ENCODE peak calls at places on chromosomes 5 and 9, in eight cellular contexts. L is tibial nerve, G is transverse colon, N is upper lobe of left lung, Q is ovary, K is SK-N-SH, M is K562, T is stomach. U is an unnamed sample.
A peak's percentile ranks its signal among the peaks of the same experiment; 100 is the strongest.

GRCh38 chr9:38026840-38027527 is 42.0 kb downstream of the SHB start:
- DNase-seq in L (no peak), G (peak; percentile 46), N (no peak), Q (no peak), K (no peak), M (no peak), T (no peak), U (no peak)

GRCh38 chr5:36482812-36483211 is 123.6 kb upstream of the SLC1A3 start:
- DNase-seq in L (no peak), G (no peak), N (no peak), Q (no peak), K (no peak), M (no peak), T (no peak), U (no peak)

GRCh38 chr9:88425538-88425950 is 37.3 kb downstream of the SPIN1 start:
- DNase-seq in L (no peak), G (no peak), N (no peak), Q (no peak), K (no peak), M (no peak), T (no peak), U (no peak)

GRCh38 chr5:37565067-37565670 is 186.1 kb downstream of the WDR70 start:
- DNase-seq in L (no peak), G (no peak), N (no peak), Q (no peak), K (no peak), M (no peak), T (no peak), U (no peak)

GRCh38 chr5:64165160-64165499 is 513 bp upstream of the RNF180 start:
- DNase-seq in L (no peak), G (no peak), N (no peak), Q (no peak), K (no peak), M (no peak), T (no peak), U (no peak)

GRCh38 chr5:80408976-80409926 is 1.4 kb downstream of the ZFYVE16 start:
- DNase-seq in L (no peak), G (no peak), N (no peak), Q (no peak), K (peak; percentile 26), M (peak; percentile 14), T (no peak), U (no peak)

GRCh38 chr9:135736979-135737839 is 35.2 kb downstream of the KCNT1 start:
- DNase-seq in L (no peak), G (no peak), N (peak; percentile 69), Q (no peak), K (no peak), M (no peak), T (no peak), U (no peak)

GRCh38 chr9:126415741-126416370 is 89.2 kb downstream of the MVB12B start:
- DNase-seq in L (no peak), G (no peak), N (no peak), Q (no peak), K (no peak), M (no peak), T (no peak), U (no peak)

GRCh38 chr5:97563258-97563657 is 380.2 kb upstream of the RIOK2 start:
- DNase-seq in L (no peak), G (no peak), N (no peak), Q (no peak), K (no peak), M (no peak), T (no peak), U (no peak)

GRCh38 chr9:100689635-100690034 is 111.8 kb downstream of the CAVIN4 start:
- DNase-seq in L (no peak), G (no peak), N (no peak), Q (no peak), K (no peak), M (no peak), T (no peak), U (no peak)

GRCh38 chr9:123129411-123129810 is 95.9 kb downstream of the GPR21 start:
- DNase-seq in L (no peak), G (no peak), N (no peak), Q (no peak), K (no peak), M (no peak), T (no peak), U (no peak)

GRCh38 chr5:134383980-134384697 is 12.8 kb downstream of the UBE2B start:
- DNase-seq in L (no peak), G (no peak), N (no peak), Q (no peak), K (no peak), M (no peak), T (no peak), U (no peak)

GRCh38 chr9:79555474-79555873 is 16.3 kb upstream of the TLE4 start:
- DNase-seq in L (no peak), G (no peak), N (no peak), Q (no peak), K (no peak), M (no peak), T (no peak), U (no peak)

GRCh38 chr5:116361171-116361967 is 213.3 kb downstream of the SEMA6A start:
- DNase-seq in L (no peak), G (peak; percentile 69), N (peak; percentile 87), Q (peak; percentile 65), K (peak; percentile 37), M (no peak), T (peak; percentile 55), U (peak; percentile 89)

GRCh38 chr5:96942078-96942477 is 6.2 kb downstream of the LNPEP start:
- DNase-seq in L (no peak), G (no peak), N (no peak), Q (no peak), K (no peak), M (no peak), T (no peak), U (no peak)

GRCh38 chr5:11319851-11320580 is 559.0 kb upstream of the DAP start:
- DNase-seq in L (no peak), G (no peak), N (no peak), Q (no peak), K (no peak), M (no peak), T (no peak), U (no peak)

GRCh38 chr9:116145036-116145435 is 8.6 kb upstream of the PAPPA start:
- DNase-seq in L (no peak), G (no peak), N (no peak), Q (no peak), K (no peak), M (no peak), T (no peak), U (no peak)

GRCh38 chr9:131276107-131276888 is at the start of gene FAM78A:
- DNase-seq in L (no peak), G (peak; percentile 57), N (peak; percentile 95), Q (peak; percentile 61), K (peak; percentile 77), M (peak; percentile 91), T (peak; percentile 57), U (no peak)

GRCh38 chr5:77957516-77957915 is 181.4 kb upstream of the TBCA start:
- DNase-seq in L (no peak), G (no peak), N (peak; percentile 73), Q (no peak), K (no peak), M (no peak), T (no peak), U (no peak)

GRCh38 chr5:142310803-142311202 is 14.0 kb downstream of the SPRY4 start:
- DNase-seq in L (no peak), G (no peak), N (no peak), Q (no peak), K (no peak), M (no peak), T (no peak), U (no peak)

GRCh38 chr5:137453476-137454080 is 45.5 kb downstream of the SPOCK1 start:
- DNase-seq in L (no peak), G (no peak), N (no peak), Q (no peak), K (no peak), M (no peak), T (no peak), U (peak; percentile 26)

DNA sequence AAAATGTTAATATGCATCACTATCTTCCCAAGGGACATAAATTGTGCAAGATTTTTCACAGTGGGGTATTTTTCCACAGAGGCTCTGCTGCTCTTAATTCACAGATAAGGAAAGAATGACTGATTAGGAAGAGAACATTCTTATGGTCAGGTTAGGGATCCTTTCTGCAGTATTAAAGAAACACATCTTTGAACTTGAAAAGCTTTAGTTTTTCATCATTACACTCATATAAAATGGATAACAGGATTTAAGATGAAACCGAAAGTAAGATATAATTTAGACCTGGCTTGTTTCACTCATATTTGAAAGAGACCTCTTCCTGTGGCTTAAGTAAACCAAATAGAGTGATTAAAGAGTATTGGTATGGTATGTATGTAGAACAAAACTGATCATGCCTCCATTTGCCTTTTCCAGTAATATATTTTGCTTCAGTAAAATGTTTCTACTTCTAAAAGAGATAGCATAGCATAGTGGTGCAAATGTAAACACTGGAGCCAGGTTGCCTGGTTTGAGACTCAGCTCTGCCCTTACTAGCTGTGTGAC is 160.0 kb downstream of the PRR16 start:
- DNase-seq in L (no peak), G (no peak), N (no peak), Q (no peak), K (no peak), M (no peak), T (no peak), U (no peak)
- H3K4me3 ChIP-seq in L (no peak overlapping the region), G (no peak overlapping the region), N (no peak overlapping the region), Q (no peak overlapping the region), K (no peak overlapping the region), M (no peak overlapping the region), T (no peak overlapping the region), U (no peak overlapping the region)

DNA sequence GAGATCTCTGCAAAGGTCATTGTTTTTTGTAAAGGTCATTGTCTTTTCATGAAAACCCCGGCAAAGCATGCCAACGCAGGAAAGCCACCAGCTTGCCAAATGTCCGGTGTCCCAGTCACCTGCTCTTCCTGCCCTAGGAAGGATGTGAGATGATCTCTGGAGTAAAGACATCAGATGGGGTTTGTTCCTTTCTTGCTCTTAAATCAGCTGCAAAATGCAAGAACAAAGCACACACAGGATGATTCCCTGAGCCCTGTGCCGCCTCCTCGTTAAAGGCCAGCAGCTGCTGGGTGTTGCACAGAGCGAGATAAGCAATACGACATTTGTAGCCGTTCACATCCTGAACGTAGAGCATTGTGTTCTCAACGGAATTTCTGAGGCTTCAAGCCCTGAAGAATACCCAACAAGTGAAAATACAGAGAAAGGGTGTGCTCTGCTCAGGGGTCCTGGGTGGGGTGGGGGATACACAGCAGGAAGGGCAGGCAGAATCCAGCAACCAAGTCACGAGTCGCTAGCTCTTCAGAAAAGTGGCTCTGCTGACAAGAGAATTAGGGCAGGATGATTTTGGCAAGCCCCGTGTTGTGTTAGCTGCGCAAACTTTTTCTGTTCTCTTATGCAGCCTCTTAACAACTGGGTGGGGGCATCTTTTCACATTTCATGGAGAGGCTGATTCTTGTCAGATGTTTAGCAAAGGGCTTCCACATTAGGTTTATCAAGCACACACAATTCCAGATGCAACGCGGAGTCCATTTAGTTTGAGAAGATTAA is 229.2 kb upstream of the MAP3K1 start:
- DNase-seq in L (peak; percentile 38), G (no peak), N (no peak), Q (peak; percentile 65), K (no peak), M (no peak), T (no peak), U (no peak)
- TF ChIP-seq EP300 in L (no peak), G (no peak), N (no peak), Q (no peak), K (no peak), M (no peak), T (no peak), U (peak; percentile 13)

GRCh38 chr5:154386952-154387629 is 58.7 kb upstream of the SAP30L start:
- DNase-seq in L (no peak), G (no peak), N (no peak), Q (no peak), K (no peak), M (no peak), T (no peak), U (no peak)
- H3K36me3 ChIP-seq in L (peaks cover 2% of the 10 kb centered on the region), G (no peaks in the 10 kb centered on the region), N (peaks cover 13% of the 10 kb centered on the region), Q (no peaks in the 10 kb centered on the region), K (peaks cover 60% of the 10 kb centered on the region), M (peaks cover 14% of the 10 kb centered on the region), T (peaks cover 5% of the 10 kb centered on the region), U (peaks cover 53% of the 10 kb centered on the region)

GRCh38 chr9:133959966-133960567 is 32.1 kb downstream of the VAV2 start:
- DNase-seq in L (no peak), G (no peak), N (peak; percentile 46), Q (no peak), K (no peak), M (no peak), T (no peak), U (no peak)
- H3K4me3 ChIP-seq in L (no peak overlapping the region), G (no peak overlapping the region), N (no peak overlapping the region), Q (no peak overlapping the region), K (no peak overlapping the region), M (no peak overlapping the region), T (no peak overlapping the region), U (no peak overlapping the region)

U was measured in esophagus muscularis mucosa.